ENCODE peak calls at places on chromosomes 16 and 17, in four cellular contexts. T is GM12878, S is HCT116, L is H1. E is an unnamed sample.

GRCh38 chr17:38464251-38464722 is 36.0 kb downstream of the ARHGAP23 start:
- DNase-seq in L (no peak), S (no peak), T (no peak), E (no peak)

GRCh38 chr17:49386373-49386772 is 24.3 kb upstream of the ZNF652 start:
- DNase-seq in T (no peak), L (no peak), S (no peak), E (no peak)

GRCh38 chr16:54407596-54407995 is 121.0 kb upstream of the IRX3 start:
- DNase-seq in S (no peak), T (no peak), L (no peak), E (no peak)

GRCh38 chr16:77009453-77009852 is 181.5 kb upstream of the MON1B start:
- DNase-seq in L (no peak), T (no peak), S (no peak), E (no peak)

GRCh38 chr17:44184212-44184810 is 2.5 kb upstream of the TMUB2 start:
- DNase-seq in S (no peak), L (no peak), T (no peak), E (no peak)

GRCh38 chr17:78013683-78014467 is 55.4 kb downstream of the TNRC6C start:
- DNase-seq in L (no peak), S (peak; percentile 54), T (peak; percentile 20), E (peak; percentile 37)

GRCh38 chr17:57465551-57465950 is 209.2 kb downstream of the MSI2 start:
- DNase-seq in L (no peak), T (no peak), S (no peak), E (no peak)

GRCh38 chr16:88649195-88649923 is 1.5 kb downstream of the CYBA start:
- DNase-seq in L (no peak), S (no peak), T (no peak), E (no peak)

GRCh38 chr16:63326736-63327339 is 1290.6 kb upstream of the CDH8 start:
- DNase-seq in T (no peak), S (no peak), L (no peak), E (no peak)

GRCh38 chr17:34579979-34580684 is 750 bp downstream of the TMEM132E start:
- DNase-seq in L (no peak), T (no peak), S (no peak), E (peak; percentile 30)

GRCh38 chr17:74042744-74043486 is 160.6 kb upstream of the RPL38 start:
- DNase-seq in T (no peak), L (no peak), S (peak; percentile 91), E (no peak)

GRCh38 chr16:89737341-89738071 is 16.2 kb downstream of the ZNF276 start:
- DNase-seq in L (no peak), S (no peak), T (no peak), E (no peak)

GRCh38 chr16:64784635-64785034 is 337.2 kb downstream of the CDH11 start:
- DNase-seq in S (no peak), L (no peak), T (no peak), E (no peak)

GRCh38 chr17:74164446-74165045 is 38.9 kb upstream of the RPL38 start:
- DNase-seq in S (no peak), T (no peak), L (no peak), E (no peak)

GRCh38 chr17:39617446-39618251 is 9.1 kb upstream of the PPP1R1B start:
- DNase-seq in S (no peak), T (no peak), L (no peak), E (peak; percentile 92)

GRCh38 chr17:41657164-41657754 is 31.4 kb upstream of the EIF1 start:
- DNase-seq in L (no peak), T (no peak), S (no peak), E (no peak)

GRCh38 chr17:57935833-57936807 is 19.1 kb downstream of the CUEDC1 start:
- DNase-seq in S (no peak), L (no peak), T (no peak), E (no peak)

GRCh38 chr16:74973304-74973703 is 11.6 kb downstream of the WDR59 start:
- DNase-seq in S (no peak), T (no peak), L (no peak), E (no peak)

GRCh38 chr17:60887607-60888028 is 210.0 kb downstream of the BCAS3 start:
- DNase-seq in S (no peak), T (no peak), L (no peak), E (no peak)

GRCh38 chr17:40191237-40192208 is 14.3 kb downstream of the RAPGEFL1 start:
- DNase-seq in T (peak; percentile 30), L (peak; percentile 70), S (peak; percentile 43), E (no peak)

GRCh38 chr16:70687671-70688265 is 1.9 kb upstream of the MTSS2 start:
- DNase-seq in L (no peak), T (no peak), S (no peak), E (no peak)

GRCh38 chr17:43324205-43324893 is 74.4 kb upstream of the ARL4D start:
- DNase-seq in S (no peak), T (peak; percentile 35), L (no peak), E (no peak)

GRCh38 chr17:64428406-64428805 is 20.5 kb upstream of the MILR1 start:
- DNase-seq in T (no peak), L (no peak), S (no peak), E (no peak)

GRCh38 chr16:14089283-14089823 is 18.2 kb downstream of the MRTFB start:
- DNase-seq in L (no peak), S (no peak), T (no peak), E (no peak)

GRCh38 chr16:14086477-14086876 is 15.4 kb downstream of the MRTFB start:
- DNase-seq in T (no peak), L (no peak), S (no peak), E (no peak)

GRCh38 chr16:14092579-14092978 is 21.5 kb downstream of the MRTFB start:
- DNase-seq in S (no peak), T (no peak), L (no peak), E (no peak)

GRCh38 chr16:14087590-14088154 is 16.6 kb downstream of the MRTFB start:
- DNase-seq in S (no peak), L (no peak), T (no peak), E (no peak)

GRCh38 chr16:14088155-14088753 is 17.1 kb downstream of the MRTFB start:
- DNase-seq in T (no peak), S (no peak), L (no peak), E (no peak)
- TF ChIP-seq JUND in T (no peak), S (no peak), L (no peak), E (no peak)

GRCh38 chr16:426115-426905 is 861 bp downstream of the RAB11FIP3 start:
- DNase-seq in S (no peak), T (no peak), L (no peak), E (no peak)

GRCh38 chr16:424033-424622 is 1.3 kb upstream of the RAB11FIP3 start:
- DNase-seq in S (no peak), T (no peak), L (no peak), E (no peak)

GRCh38 chr16:425740-426114 is 278 bp downstream of the RAB11FIP3 start:
- DNase-seq in T (no peak), S (no peak), L (no peak), E (no peak)

GRCh38 chr16:424623-425081 is 797 bp upstream of the RAB11FIP3 start:
- DNase-seq in T (no peak), S (no peak), L (no peak), E (no peak)

DNA sequence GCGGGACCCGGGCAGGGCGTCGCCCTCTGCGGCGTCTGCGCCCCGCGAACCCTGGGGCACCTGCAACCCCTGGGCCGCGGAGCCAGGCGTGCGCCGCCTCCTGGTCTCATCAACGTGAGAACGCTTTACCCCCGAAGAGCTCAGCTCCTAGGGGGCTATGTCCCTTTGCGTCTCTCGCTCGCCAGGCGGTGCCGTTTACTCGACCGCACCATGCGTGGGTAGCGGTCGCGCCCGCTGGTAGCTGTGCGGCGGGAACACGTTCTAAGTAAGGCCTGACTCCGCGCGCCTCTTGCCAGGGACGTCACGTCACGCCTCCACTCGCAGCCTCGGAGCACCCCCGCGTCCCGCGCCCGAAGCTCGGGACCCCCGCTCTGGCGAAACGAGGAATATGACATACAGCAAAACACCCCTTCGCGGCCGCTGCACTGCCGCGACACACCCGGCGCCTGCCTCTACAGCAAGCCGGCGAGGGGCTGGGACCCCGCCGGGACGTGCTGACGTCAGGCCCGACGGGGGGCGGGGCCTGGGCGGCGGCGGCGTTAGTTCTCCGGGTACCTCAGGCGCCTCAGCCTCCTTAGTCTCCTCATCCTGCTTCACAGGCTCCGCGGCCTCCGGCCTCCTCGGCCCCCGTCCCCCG is at the start of gene RAB11FIP3:
- DNase-seq in S (peak; percentile 29), L (peak; percentile 50), T (peak; percentile 35), E (peak; percentile 73)
- TF ChIP-seq JUND in S (no peak), L (no peak), T (peak; percentile 26), E (no peak)

DNA sequence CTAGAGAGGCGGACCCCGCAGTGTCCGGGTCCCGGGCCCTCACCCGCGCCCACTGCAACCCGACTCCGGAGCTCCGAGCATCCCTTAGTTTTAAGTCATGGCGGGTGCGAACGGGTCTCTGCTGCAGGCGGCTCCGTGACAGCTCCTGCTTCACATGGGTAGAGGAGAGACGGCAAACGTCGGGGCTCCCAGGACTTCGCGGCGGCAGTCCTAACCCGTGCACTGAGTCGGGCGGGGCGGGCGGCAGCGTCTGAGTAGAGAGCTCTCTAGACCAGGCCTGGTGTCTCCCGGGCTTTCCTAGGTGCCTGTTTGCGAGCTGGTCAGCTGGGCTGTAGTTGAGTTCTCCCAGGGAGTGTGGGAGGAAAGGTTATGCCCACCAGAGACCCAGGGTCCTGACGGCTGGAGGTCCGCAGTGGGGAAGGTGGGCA is 345 bp downstream of the TSC2 start:
- DNase-seq in S (no peak), L (no peak), T (no peak), E (no peak)
- TF ChIP-seq JUND in S (no peak), L (no peak), T (no peak), E (no peak)

GRCh38 chr17:50587571-50587970 is 27.1 kb downstream of the CACNA1G start:
- DNase-seq in S (no peak), L (no peak), T (no peak), E (no peak)
- TF ChIP-seq JUND in S (no peak), L (no peak), T (no peak), E (no peak)

GRCh38 chr17:7383371-7383741 is 2.5 kb downstream of the TNK1 start:
- DNase-seq in S (no peak), L (no peak), T (no peak), E (no peak)
- TF ChIP-seq JUND in S (no peak), L (no peak), T (no peak), E (no peak)